ENCODE peak calls at places on chromosomes 6 and 20, in six cellular contexts. U is AG04449, F is A549, W is AG10803, S is psoas muscle, L is left ventricle myocardium inferior. Z is an unnamed sample.

GRCh38 chr6:114364295-114364694 is 21.5 kb upstream of the HS3ST5 start:
- DNase-seq in S (no peak), F (peak; percentile 13), W (no peak), L (no peak), U (peak; percentile 12), Z (no peak)

GRCh38 chr6:134938896-134939295 is 11.0 kb downstream of the ALDH8A1 start:
- DNase-seq in W (no peak), S (no peak), L (no peak), U (no peak), F (no peak), Z (no peak)

GRCh38 chr6:118768441-118768840 is 117.0 kb upstream of the CEP85L start:
- DNase-seq in L (no peak), S (no peak), U (no peak), F (no peak), W (no peak), Z (no peak)

GRCh38 chr20:64083380-64084208 is 604 bp downstream of the LKAAEAR1 start:
- DNase-seq in F (peak; percentile 80), L (peak; percentile 77), W (peak; percentile 59), U (no peak), S (peak; percentile 82), Z (peak; percentile 86)

GRCh38 chr6:138943089-138943625 is 44.9 kb downstream of the REPS1 start:
- DNase-seq in W (no peak), L (no peak), S (no peak), F (no peak), U (no peak), Z (no peak)

GRCh38 chr6:155130161-155130853 is 133.5 kb upstream of the CLDN20 start:
- DNase-seq in W (no peak), L (no peak), S (no peak), U (no peak), F (no peak), Z (no peak)

GRCh38 chr6:109053285-109053684 is 41.4 kb downstream of the SESN1 start:
- DNase-seq in F (no peak), W (peak; percentile 29), S (no peak), L (no peak), U (no peak), Z (no peak)

GRCh38 chr6:157656437-157657005 is 166.5 kb upstream of the SNX9 start:
- DNase-seq in W (no peak), U (no peak), F (no peak), L (no peak), S (no peak), Z (no peak)

GRCh38 chr20:61599061-61599930 is 347.2 kb downstream of the CDH4 start:
- DNase-seq in L (no peak), S (no peak), U (no peak), F (no peak), W (no peak), Z (peak; percentile 60)

GRCh38 chr6:140208286-140208685 is 833.8 kb upstream of the CITED2 start:
- DNase-seq in L (no peak), S (no peak), W (no peak), F (no peak), U (no peak), Z (no peak)

GRCh38 chr6:72466471-72466870 is 155.4 kb upstream of the KCNQ5 start:
- DNase-seq in F (no peak), W (no peak), L (no peak), U (no peak), S (no peak), Z (no peak)

GRCh38 chr20:11338506-11339306 is 579.0 kb upstream of the BTBD3 start:
- DNase-seq in F (no peak), W (no peak), L (no peak), U (no peak), S (no peak), Z (no peak)

GRCh38 chr20:4441191-4441590 is 280.5 kb upstream of the PRND start:
- DNase-seq in F (no peak), S (no peak), U (no peak), W (peak; percentile 50), L (no peak), Z (no peak)

GRCh38 chr6:99603421-99604160 is 3.0 kb upstream of the PRDM13 start:
- DNase-seq in U (no peak), S (peak; percentile 52), L (no peak), W (no peak), F (peak; percentile 13), Z (peak; percentile 72)

GRCh38 chr20:32685541-32686529 is 12.1 kb upstream of the C20orf203 start:
- DNase-seq in F (no peak), S (no peak), U (peak; percentile 83), L (peak; percentile 46), W (peak; percentile 96), Z (no peak)

GRCh38 chr6:20868397-20869185 is 334.3 kb downstream of the CDKAL1 start:
- DNase-seq in W (no peak), S (no peak), U (no peak), L (no peak), F (no peak), Z (no peak)

GRCh38 chr6:20866038-20866437 is 331.8 kb downstream of the CDKAL1 start:
- DNase-seq in F (no peak), L (no peak), S (no peak), W (no peak), U (no peak), Z (no peak)

GRCh38 chr6:20866940-20867630 is 332.8 kb downstream of the CDKAL1 start:
- DNase-seq in L (no peak), W (no peak), S (no peak), F (no peak), U (no peak), Z (no peak)

GRCh38 chr6:20873425-20874190 is 339.4 kb downstream of the CDKAL1 start:
- DNase-seq in F (no peak), W (peak; percentile 21), U (no peak), S (no peak), L (no peak), Z (no peak)

DNA sequence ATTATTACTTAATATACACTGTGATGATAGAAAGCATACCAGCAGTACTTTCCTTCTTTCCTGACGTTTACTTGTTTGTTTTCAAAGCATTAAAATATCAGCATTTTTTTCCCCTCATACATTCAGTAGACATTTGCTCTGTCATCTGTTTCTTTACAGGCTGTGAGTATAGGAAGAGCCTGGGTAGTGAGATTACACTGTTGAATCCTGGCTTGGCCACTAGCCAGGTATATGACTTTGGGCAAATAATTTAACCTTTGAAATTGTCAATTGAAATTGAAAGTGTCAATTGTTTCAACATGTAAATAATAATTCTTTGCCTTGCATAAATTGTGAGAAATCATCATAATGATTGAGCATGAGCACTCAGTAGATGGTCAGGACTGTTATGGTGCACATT is 336.2 kb downstream of the CDKAL1 start:
- DNase-seq in L (no peak), S (no peak), F (no peak), W (no peak), U (no peak), Z (no peak)
- H3K4me3 ChIP-seq in L (no peak overlapping the region), S (no peak overlapping the region), F (no peak overlapping the region), W (no peak overlapping the region), U (no peak overlapping the region), Z (no peak overlapping the region)

DNA sequence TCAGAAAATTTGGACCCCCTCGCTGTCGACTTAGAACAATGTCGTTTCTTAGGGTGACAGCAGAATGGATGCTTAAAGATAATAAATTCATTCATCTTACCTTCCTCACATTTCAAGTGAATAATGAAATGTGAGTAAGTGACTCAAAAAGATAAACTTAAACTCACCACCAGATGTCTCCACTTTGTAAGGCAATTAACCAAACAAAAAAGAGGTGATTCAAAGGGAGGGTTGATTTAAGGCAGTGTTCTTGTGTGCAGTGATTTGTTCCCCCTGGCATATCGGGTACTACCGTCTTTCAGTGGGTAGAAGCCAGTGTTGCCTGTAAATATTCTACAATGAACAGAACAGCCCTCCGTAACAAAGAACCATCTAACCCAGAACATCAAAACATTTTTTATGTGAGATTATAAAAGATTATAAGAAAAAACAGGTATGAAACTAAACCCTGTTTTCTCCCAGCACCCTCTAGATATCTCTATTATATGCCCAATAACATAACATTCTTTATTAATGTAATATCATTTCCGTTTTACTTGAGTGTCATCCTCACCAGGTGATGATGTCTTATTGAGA is 589.7 kb downstream of the CBLN4 start:
- DNase-seq in L (no peak), W (peak; percentile 0), U (no peak), S (no peak), F (no peak), Z (no peak)
- TF ChIP-seq CTCF in L (peak; percentile 44), W (peak; percentile 7), U (no peak), S (no peak), F (peak; percentile 17), Z (peak; percentile 39)

DNA sequence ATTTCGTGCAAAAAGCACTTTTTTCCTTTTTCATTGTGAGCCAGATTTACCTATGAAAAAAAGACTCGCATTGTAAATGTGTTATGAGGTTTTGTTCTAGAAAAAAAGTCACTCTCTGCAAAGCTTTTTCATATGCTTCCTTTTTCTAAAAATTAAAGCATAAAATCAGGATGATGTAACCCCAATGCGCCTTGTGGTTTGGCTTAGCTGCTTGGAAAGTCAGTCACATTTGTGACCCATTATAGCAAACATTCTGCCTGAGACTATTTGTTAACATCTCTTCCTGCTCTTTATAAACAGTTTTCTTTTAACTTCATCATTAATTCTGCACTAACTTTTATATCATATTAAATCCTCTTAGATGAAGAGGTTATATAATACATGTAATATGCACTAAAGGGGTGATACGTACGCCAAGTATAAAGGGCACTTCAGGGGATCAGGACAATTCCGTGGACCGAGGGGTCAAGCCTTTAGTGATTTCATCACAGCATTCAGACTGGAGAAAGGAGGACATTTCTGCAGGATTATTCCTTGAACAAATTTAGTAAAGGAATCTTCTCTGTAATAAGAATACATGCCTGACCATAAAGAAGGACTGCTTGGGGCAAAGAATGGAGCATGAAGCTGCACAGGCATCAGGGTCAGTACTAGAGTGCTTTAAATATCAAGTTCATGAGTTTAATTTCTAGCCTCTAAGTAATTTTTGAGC is 48.1 kb upstream of the SMLR1 start:
- DNase-seq in F (no peak), S (no peak), U (peak; percentile 42), W (peak; percentile 77), L (no peak), Z (no peak)
- H3K4me3 ChIP-seq in F (no peak overlapping the region), S (no peak overlapping the region), U (peak overlapping the region; percentile 35), W (peak overlapping the region; percentile 30), L (peak overlapping the region; percentile 4), Z (no peak overlapping the region)

GRCh38 chr6:129698430-129698829 is 11.5 kb downstream of the ARHGAP18 start:
- DNase-seq in F (no peak), L (no peak), W (no peak), U (no peak), S (no peak), Z (no peak)

GRCh38 chr6:129697788-129698187 is 12.2 kb downstream of the ARHGAP18 start:
- DNase-seq in S (no peak), W (no peak), F (no peak), L (no peak), U (no peak), Z (no peak)

GRCh38 chr6:129696028-129696418 is 14.0 kb downstream of the ARHGAP18 start:
- DNase-seq in F (no peak), L (no peak), W (no peak), U (no peak), S (no peak), Z (no peak)

GRCh38 chr6:129695373-129696027 is 14.5 kb downstream of the ARHGAP18 start:
- DNase-seq in F (no peak), L (no peak), W (no peak), U (no peak), S (no peak), Z (no peak)

DNA sequence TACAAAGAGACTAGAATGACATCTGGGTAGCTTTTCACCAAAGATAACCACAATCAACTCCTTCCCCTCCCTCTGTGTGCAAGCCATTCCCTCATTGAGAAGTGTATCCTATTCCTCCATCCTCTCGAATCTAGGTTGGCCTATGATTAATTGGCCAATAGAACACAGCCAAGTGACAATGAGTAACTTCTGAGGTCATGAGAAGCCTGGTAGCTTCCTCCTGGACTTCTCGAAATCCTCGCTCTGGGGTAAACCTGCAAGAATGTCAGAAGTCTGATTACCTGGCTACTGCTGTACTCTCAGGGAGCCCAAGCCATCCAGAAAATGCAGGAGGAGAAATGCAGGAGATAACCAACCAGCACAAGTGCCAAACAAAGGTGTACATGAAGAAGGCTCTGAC is 13.1 kb downstream of the ARHGAP18 start:
- DNase-seq in F (no peak), W (no peak), L (no peak), U (no peak), S (no peak), Z (no peak)
- TF ChIP-seq CTCF in F (no peak), W (no peak), L (no peak), U (no peak), S (no peak), Z (no peak)

Z was measured in kidney.